ENCODE peak calls at places on chromosome 17, in six cellular contexts. Q is cardiac muscle cell, X is uterus, S is stomach, F is foreskin keratinocyte, Z is left ventricle myocardium inferior. Y is an unnamed sample.

GRCh38 chr17:61335105-61335844 is 64.4 kb upstream of the TBX2 start:
- DNase-seq in F (no peak), X (no peak), Z (no peak), Q (no peak), S (no peak), Y (no peak)

GRCh38 chr17:38897176-38897575 is 27.3 kb downstream of the LASP1 start:
- DNase-seq in F (no peak), Z (peak), X (no peak), Q (no peak), S (no peak), Y (no peak)

GRCh38 chr17:80892900-80893603 is 98.6 kb upstream of the CHMP6 start:
- DNase-seq in S (no peak), Q (no peak), Z (no peak), X (no peak), F (peak), Y (no peak)

GRCh38 chr17:49520386-49521087 is 25.4 kb downstream of the NGFR start:
- DNase-seq in F (no peak), S (no peak), Q (no peak), Z (no peak), X (no peak), Y (no peak)

GRCh38 chr17:48102700-48103378 is 1.6 kb upstream of the CBX1 start:
- DNase-seq in F (no peak), Q (no peak), Z (no peak), X (no peak), S (no peak), Y (no peak)

GRCh38 chr17:3976675-3977171 is 12.5 kb upstream of the ATP2A3 start:
- DNase-seq in Q (no peak), F (no peak), X (peak), S (peak), Z (peak), Y (no peak)

GRCh38 chr17:39625198-39625769 is 1.5 kb upstream of the PPP1R1B start:
- DNase-seq in X (no peak), Q (no peak), F (no peak), Z (no peak), S (no peak), Y (no peak)

GRCh38 chr17:15511142-15511541 is 43.7 kb upstream of the CDRT4 start:
- DNase-seq in X (no peak), Q (no peak), F (no peak), Z (no peak), S (no peak), Y (no peak)

GRCh38 chr17:10879110-10879509 is 41.2 kb upstream of the PIRT start:
- DNase-seq in X (no peak), S (peak), Z (peak), Q (peak), F (no peak), Y (no peak)

GRCh38 chr17:16467044-16467443 is 24.9 kb downstream of the LRRC75A start:
- DNase-seq in Q (no peak), F (no peak), Z (no peak), S (no peak), X (no peak), Y (no peak)

GRCh38 chr17:38751803-38752118 is 780 bp upstream of the PSMB3 start:
- DNase-seq in Q (peak), Z (peak), X (peak), S (peak), F (peak), Y (peak)

GRCh38 chr17:67830440-67830839 is 5.1 kb downstream of the BPTF start:
- DNase-seq in X (no peak), S (no peak), F (no peak), Z (no peak), Q (peak), Y (no peak)

GRCh38 chr17:19718613-19719364 is 2.4 kb upstream of the SLC47A2 start:
- DNase-seq in X (no peak), S (no peak), Z (no peak), F (peak), Q (no peak), Y (no peak)

GRCh38 chr17:19718041-19718612 is 1.7 kb upstream of the SLC47A2 start:
- DNase-seq in F (no peak), S (no peak), Q (no peak), Z (no peak), X (no peak), Y (no peak)

GRCh38 chr17:19719365-19720209 is 3.2 kb upstream of the SLC47A2 start:
- DNase-seq in X (no peak), Z (no peak), F (peak), Q (no peak), S (no peak), Y (no peak)

GRCh38 chr17:19720631-19721426 is 4.4 kb upstream of the SLC47A2 start:
- DNase-seq in S (peak), F (no peak), Q (peak), Z (no peak), X (no peak), Y (no peak)

DNA sequence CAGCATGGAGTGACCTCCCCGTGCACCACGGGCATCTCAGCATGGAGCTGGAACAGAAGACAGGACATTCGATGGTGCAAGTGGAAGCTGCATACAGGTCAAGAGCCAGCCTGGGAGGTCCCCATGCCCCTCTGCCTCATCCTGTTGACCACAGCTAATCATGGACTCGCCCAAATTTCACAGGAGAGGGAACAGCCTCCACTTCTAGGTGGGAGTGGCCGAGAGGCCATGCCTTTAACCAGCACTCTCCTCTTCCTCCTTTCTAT is 3.8 kb upstream of the SLC47A2 start:
- DNase-seq in S (no peak), X (no peak), F (no peak), Q (no peak), Z (no peak), Y (no peak)
- TF ChIP-seq CTCF in S (no peak), X (no peak), F (no peak), Q (no peak), Z (no peak), Y (no peak)

DNA sequence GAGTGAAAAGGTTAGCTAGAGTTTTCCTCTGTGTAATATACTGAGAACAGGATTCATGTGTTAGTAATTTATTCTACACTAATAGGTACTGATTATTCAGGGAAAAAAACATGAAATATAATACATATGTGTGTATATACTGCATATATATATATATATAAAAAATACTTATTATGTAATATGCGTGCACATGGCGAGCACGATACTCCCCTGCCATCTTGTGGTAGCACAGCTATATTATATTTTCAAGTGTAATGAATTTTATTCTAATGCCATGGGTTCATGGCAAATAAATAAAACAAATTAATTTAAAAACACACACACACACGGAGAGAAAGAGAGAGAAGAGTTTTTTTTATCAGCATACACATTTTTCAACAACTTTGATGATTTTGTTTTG is 460.6 kb downstream of the KCNJ2 start:
- DNase-seq in X (no peak), S (no peak), F (no peak), Z (no peak), Q (no peak), Y (no peak)
- TF ChIP-seq CTCF in X (no peak), S (no peak), F (peak), Z (peak), Q (peak), Y (no peak)

GRCh38 chr17:43908111-43908721 is 880 bp upstream of the MPP2 start:
- DNase-seq in X (peak), S (peak), F (no peak), Q (peak), Z (peak), Y (peak)

GRCh38 chr17:43905400-43905984 is 1.8 kb downstream of the MPP2 start:
- DNase-seq in X (no peak), F (no peak), Q (no peak), S (no peak), Z (no peak), Y (no peak)

GRCh38 chr17:43906951-43907424 is 348 bp downstream of the MPP2 start:
- DNase-seq in S (no peak), Q (no peak), X (peak), Z (no peak), F (no peak), Y (no peak)

GRCh38 chr17:43905985-43906852 is 1.1 kb downstream of the MPP2 start:
- DNase-seq in S (peak), Q (peak), X (peak), Z (peak), F (no peak), Y (no peak)

DNA sequence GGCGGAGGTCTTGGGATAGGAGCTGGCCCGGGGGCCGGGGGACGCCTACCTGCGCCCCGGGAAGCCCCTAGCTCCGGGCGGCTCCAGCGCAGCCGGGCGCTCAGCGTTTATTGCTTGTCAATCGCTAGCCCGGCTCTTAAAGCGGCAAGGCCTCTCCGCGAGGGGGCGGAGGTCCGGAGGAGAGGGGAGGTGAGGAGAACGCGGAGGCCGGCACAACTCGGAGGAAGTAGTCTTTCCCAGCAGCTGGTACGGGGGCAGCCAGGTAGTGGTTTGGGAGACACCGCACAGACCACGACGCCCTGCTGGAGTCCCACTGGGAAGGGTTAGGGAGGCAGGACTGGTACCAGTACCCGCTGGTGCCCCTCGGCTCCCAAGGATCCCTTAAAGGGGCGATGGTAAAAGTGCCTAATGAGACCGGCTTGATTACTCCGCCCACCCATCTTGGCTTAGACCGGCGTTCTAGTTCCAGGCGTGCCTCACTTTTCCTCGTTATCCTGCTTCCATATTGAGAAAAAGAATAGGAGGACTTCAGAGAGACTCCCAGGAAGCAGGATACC is at the start of gene MPP2:
- DNase-seq in S (peak), Z (peak), Q (peak), F (no peak), X (peak), Y (no peak)
- TF ChIP-seq CTCF in S (peak), Z (peak), Q (peak), F (no peak), X (peak), Y (peak)

GRCh38 chr17:42189651-42189965 is 4.4 kb upstream of the HCRT start:
- DNase-seq in Q (no peak), Z (no peak), S (no peak), F (no peak), X (no peak), Y (no peak)
- TF ChIP-seq CTCF in Q (no peak), Z (no peak), S (no peak), F (no peak), X (no peak), Y (no peak)

GRCh38 chr17:73210002-73210678 is 17.3 kb downstream of the COG1 start:
- DNase-seq in F (no peak), Q (no peak), X (no peak), S (no peak), Z (no peak), Y (no peak)
- TF ChIP-seq CTCF in F (peak), Q (peak), X (no peak), S (no peak), Z (peak), Y (peak)

GRCh38 chr17:9571201-9571600 is 4.4 kb downstream of the STX8 start:
- DNase-seq in S (no peak), X (no peak), Q (no peak), Z (no peak), F (no peak), Y (no peak)

GRCh38 chr17:9566067-9566466 is 9.6 kb downstream of the STX8 start:
- DNase-seq in F (no peak), Q (no peak), S (no peak), X (no peak), Z (no peak), Y (no peak)

GRCh38 chr17:9564104-9564503 is 11.5 kb downstream of the STX8 start:
- DNase-seq in S (no peak), Z (no peak), F (no peak), Q (no peak), X (no peak), Y (no peak)

GRCh38 chr17:9568004-9568403 is 7.6 kb downstream of the STX8 start:
- DNase-seq in F (no peak), S (no peak), X (no peak), Q (no peak), Z (no peak), Y (no peak)

DNA sequence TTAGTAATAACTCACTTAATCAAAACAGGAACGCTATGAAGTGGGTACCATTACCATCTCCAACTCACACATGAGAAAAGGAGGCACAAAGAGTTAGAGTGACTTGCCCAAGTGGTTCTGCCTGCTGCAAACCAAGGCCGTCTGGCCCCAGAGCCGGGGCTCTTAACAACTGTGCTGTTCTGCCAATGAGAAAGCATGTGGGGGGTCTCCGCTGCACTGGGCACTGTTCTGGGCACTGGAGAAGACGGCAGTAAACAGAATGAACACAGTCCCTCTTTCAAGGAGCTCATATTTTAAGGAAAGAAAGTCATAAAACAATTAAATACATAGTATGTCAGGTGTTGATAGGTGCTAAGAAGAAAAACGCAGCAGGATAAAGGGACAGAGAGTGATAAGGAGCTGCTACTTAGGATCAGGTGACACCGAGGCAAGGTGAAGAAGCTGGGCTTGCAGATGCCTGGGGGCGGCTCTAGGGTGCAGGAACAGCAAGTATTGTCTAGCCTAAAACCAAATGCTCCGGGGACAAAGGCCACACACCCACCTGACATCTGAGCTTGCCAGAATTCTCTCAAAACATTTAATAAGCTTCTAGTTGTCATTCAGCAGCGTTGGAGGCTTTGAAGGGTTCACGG is 6.5 kb downstream of the STX8 start:
- DNase-seq in F (no peak), Q (no peak), S (no peak), X (no peak), Z (no peak), Y (no peak)
- TF ChIP-seq CTCF in F (no peak), Q (no peak), S (no peak), X (no peak), Z (no peak), Y (no peak)

GRCh38 chr17:36535669-36536081 is 888 bp downstream of the PIGW start:
- DNase-seq in F (no peak), X (no peak), S (no peak), Z (no peak), Q (no peak), Y (no peak)
- TF ChIP-seq CTCF in F (no peak), X (no peak), S (no peak), Z (peak), Q (no peak), Y (no peak)